ENCODE peak calls at places on chromosomes 11 and 22, in nine cellular contexts. F is esophagus squamous epithelium, N is dorsolateral prefrontal cortex, H is tibial artery, A is fibroblast of lung, B is GM23338, S is fibroblast of pulmonary artery, C is GM12878, Y is bronchial epithelial cell. G is an unnamed sample.

GRCh38 chr11:67293090-67293489 is 4.0 kb downstream of the ANKRD13D start:
- DNase-seq in F (no peak), N (no peak), H (no peak), A (peak), B (no peak), S (peak), C (no peak), Y (peak), G (no peak)

GRCh38 chr22:37571258-37571991 is 8.5 kb downstream of the LGALS2 start:
- DNase-seq in F (no peak), N (no peak), H (no peak), A (no peak), B (peak), S (no peak), C (no peak), Y (peak), G (no peak)

GRCh38 chr11:65776710-65777141 is 4.0 kb downstream of the AP5B1 start:
- DNase-seq in F (no peak), N (no peak), H (no peak), A (no peak), B (no peak), S (no peak), C (no peak), Y (peak), G (no peak)

GRCh38 chr11:77410076-77410827 is 63.6 kb downstream of the PAK1 start:
- DNase-seq in F (no peak), N (no peak), H (no peak), A (no peak), B (peak), S (no peak), C (no peak), Y (no peak), G (no peak)

GRCh38 chr11:574632-575323 is 1.5 kb upstream of the PHRF1 start:
- DNase-seq in F (no peak), N (no peak), H (no peak), A (no peak), B (no peak), S (no peak), C (no peak), Y (no peak), G (no peak)

GRCh38 chr22:27393371-27393770 is 408.2 kb downstream of the MN1 start:
- DNase-seq in F (no peak), N (no peak), H (peak), A (no peak), B (no peak), S (no peak), C (no peak), Y (peak), G (no peak)

GRCh38 chr11:44120169-44120568 is 24.7 kb downstream of the EXT2 start:
- DNase-seq in F (no peak), N (no peak), H (no peak), A (peak), B (peak), S (no peak), C (no peak), Y (peak), G (no peak)

GRCh38 chr11:66857234-66857926 is 516 bp downstream of the LRFN4 start:
- DNase-seq in F (no peak), N (no peak), H (no peak), A (no peak), B (peak), S (no peak), C (no peak), Y (no peak), G (peak)

GRCh38 chr22:50271519-50271970 is 1.4 kb upstream of the MAPK11 start:
- DNase-seq in F (no peak), N (no peak), H (no peak), A (peak), B (peak), S (peak), C (no peak), Y (no peak), G (peak)
- TF ChIP-seq CTCF in F (peak), N (peak), H (no peak), A (peak), B (no peak), S (no peak), C (peak), Y (peak), G (peak)

GRCh38 chr11:121559812-121560211 is 107.0 kb upstream of the SORL1-AS1 start:
- DNase-seq in F (no peak), N (no peak), H (no peak), A (no peak), B (no peak), S (no peak), C (no peak), Y (no peak), G (no peak)
- TF ChIP-seq CTCF in F (no peak), N (no peak), H (no peak), A (no peak), B (no peak), S (no peak), C (no peak), Y (no peak), G (no peak)

GRCh38 chr22:48488611-48489456 is 1338.8 kb downstream of the BRD1 start:
- DNase-seq in F (no peak), N (no peak), H (peak), A (no peak), B (peak), S (no peak), C (no peak), Y (no peak), G (peak)
- TF ChIP-seq CTCF in F (no peak), N (peak), H (no peak), A (no peak), B (peak), S (no peak), C (no peak), Y (no peak), G (no peak)

GRCh38 chr11:118658372-118659313 is 20.8 kb downstream of the TREH start:
- DNase-seq in F (no peak), N (no peak), H (peak), A (peak), B (peak), S (no peak), C (no peak), Y (no peak), G (no peak)
- TF ChIP-seq CTCF in F (no peak), N (no peak), H (peak), A (no peak), B (no peak), S (peak), C (no peak), Y (peak), G (no peak)

DNA sequence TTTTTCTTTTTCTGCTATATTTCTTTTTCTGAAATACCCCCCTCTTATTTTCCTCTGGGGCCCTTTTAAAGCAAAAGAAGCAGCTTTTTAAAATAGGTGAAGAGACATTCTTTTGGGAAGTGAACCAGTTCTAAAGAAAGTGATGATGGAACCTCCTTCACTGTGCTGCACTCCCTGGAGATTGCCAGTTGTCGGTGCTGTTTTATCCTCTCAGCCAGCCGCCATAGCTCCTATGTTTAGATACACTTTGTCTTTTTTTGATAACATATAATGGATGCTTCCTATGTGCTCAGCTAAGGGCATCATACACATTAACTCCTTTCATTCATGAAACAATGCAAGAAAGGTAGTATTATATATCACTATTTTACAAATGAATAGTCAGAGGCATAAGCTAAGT is 14.0 kb downstream of the CFAP300 start:
- DNase-seq in F (no peak), N (no peak), H (no peak), A (peak), B (peak), S (peak), C (no peak), Y (no peak), G (no peak)
- TF ChIP-seq CTCF in F (no peak), N (no peak), H (no peak), A (peak), B (peak), S (peak), C (no peak), Y (peak), G (no peak)